ENCODE peak calls at places on chromosomes 4 and X, in four cellular contexts. C is foreskin fibroblast; W is stimulated activated CD8-positive, alpha-beta memory T cell treated with anti-CD3 and anti-CD28 coated beads, Interleukin-4, amount 100 ng/mL, for 1 hour; K is stomach. F is an unnamed sample.

GRCh38 chr4:36841583-36842326 is 402.8 kb upstream of the NWD2 start:
- DNase-seq in C (no peak), W (no peak), K (no peak), F (no peak)

GRCh38 chrX:131739823-131740222 is 195.9 kb downstream of the OR13H1 start:
- DNase-seq in C (no peak), W (no peak), K (no peak), F (no peak)

GRCh38 chr4:43264730-43265129 is 372.2 kb downstream of the GRXCR1 start:
- DNase-seq in C (no peak), W (no peak), K (no peak), F (no peak)

GRCh38 chr4:85127653-85128052 is 161.2 kb upstream of the WDFY3 start:
- DNase-seq in C (peak), W (no peak), K (no peak), F (no peak)

GRCh38 chrX:47316276-47317025 is 53.9 kb upstream of the ZNF157 start:
- DNase-seq in C (peak), W (no peak), K (peak), F (peak)

GRCh38 chr4:10697071-10697470 is 12.5 kb upstream of the CLNK start:
- DNase-seq in C (no peak), W (no peak), K (no peak), F (peak)

GRCh38 chr4:48490012-48490679 is at the start of gene ZAR1:
- DNase-seq in C (no peak), W (no peak), K (no peak), F (peak)

GRCh38 chrX:119398587-119398973 is 556 bp upstream of the SLC25A43 start:
- DNase-seq in C (no peak), W (no peak), K (no peak), F (no peak)

GRCh38 chrX:15165832-15166231 is 104.1 kb downstream of the ASB9 start:
- DNase-seq in C (no peak), W (no peak), K (no peak), F (no peak)

F was measured in NCI-H345.